ENCODE peak calls at places on chromosomes 7 and 10, in six cellular contexts. S is RWPE1, I is fibroblast of villous mesenchyme, E is RCC 7860, X is GM12865, C is AG08395. F is an unnamed sample.
A peak's percentile ranks its signal among the peaks of the same experiment; 100 is the strongest.

GRCh38 chr7:51075681-51076580 is 240.7 kb downstream of the COBL start:
- DNase-seq in S (no peak), I (no peak), E (no peak), X (no peak), C (no peak), F (no peak)

GRCh38 chr7:33379891-33380525 is 250.6 kb downstream of the BBS9 start:
- DNase-seq in S (no peak), I (no peak), E (no peak), X (no peak), C (no peak), F (no peak)

GRCh38 chr10:122139627-122140151 is 131.4 kb upstream of the BTBD16 start:
- DNase-seq in S (no peak), I (peak; percentile 73), E (no peak), X (no peak), C (no peak), F (no peak)

GRCh38 chr7:134726581-134726980 is 52.9 kb upstream of the CALD1 start:
- DNase-seq in S (no peak), I (peak; percentile 58), E (no peak), X (no peak), C (peak; percentile 44), F (no peak)

GRCh38 chr7:45033261-45033930 is 33.4 kb downstream of the CCM2 start:
- DNase-seq in S (peak; percentile 32), I (no peak), E (peak; percentile 88), X (no peak), C (peak; percentile 58), F (peak; percentile 33)

GRCh38 chr10:62037890-62038608 is 136.6 kb downstream of the ARID5B start:
- DNase-seq in S (no peak), I (peak; percentile 70), E (no peak), X (no peak), C (no peak), F (no peak)

GRCh38 chr10:126177414-126178030 is 210.8 kb downstream of the ADAM12 start:
- DNase-seq in S (no peak), I (peak; percentile 62), E (no peak), X (no peak), C (no peak), F (no peak)

GRCh38 chr10:34345383-34345782 is 469.7 kb downstream of the PARD3 start:
- DNase-seq in S (no peak), I (no peak), E (no peak), X (no peak), C (no peak), F (no peak)

GRCh38 chr7:145959981-145960380 is 156.6 kb upstream of the CNTNAP2 start:
- DNase-seq in S (no peak), I (no peak), E (no peak), X (no peak), C (no peak), F (no peak)

F was measured in GM04504.